ENCODE peak calls at places on chromosomes 4 and X, in six cellular contexts. One of them, this sample, is unnamed.

GRCh38 chr4:9762823-9763475 is 18.5 kb upstream of the DRD5 start:
- DNase-seq in AG04450: peak
- DNase-seq in lower lobe of right lung: no peak
- DNase-seq in heart right ventricle: peak
- DNase-seq in AG09309: peak
- DNase-seq in heart left ventricle: peak
- DNase-seq in this sample: peak

GRCh38 chr4:81606796-81607550 is 135.3 kb upstream of the RASGEF1B start:
- DNase-seq in AG09309: no peak
- DNase-seq in AG04450: no peak
- DNase-seq in lower lobe of right lung: peak
- DNase-seq in heart left ventricle: no peak
- DNase-seq in heart right ventricle: peak
- DNase-seq in this sample: peak

GRCh38 chr4:121096629-121097028 is 24.3 kb upstream of the NDNF start:
- DNase-seq in lower lobe of right lung: no peak
- DNase-seq in heart left ventricle: no peak
- DNase-seq in AG04450: peak
- DNase-seq in heart right ventricle: no peak
- DNase-seq in AG09309: peak
- DNase-seq in this sample: no peak

GRCh38 chr4:181566490-181566889 is 676.7 kb upstream of the TENM3 start:
- DNase-seq in heart right ventricle: peak
- DNase-seq in AG09309: peak
- DNase-seq in heart left ventricle: peak
- DNase-seq in lower lobe of right lung: no peak
- DNase-seq in AG04450: peak
- DNase-seq in this sample: no peak

GRCh38 chr4:123708902-123709301 is 312.3 kb downstream of the SPRY1 start:
- DNase-seq in AG04450: no peak
- DNase-seq in heart right ventricle: no peak
- DNase-seq in heart left ventricle: no peak
- DNase-seq in lower lobe of right lung: no peak
- DNase-seq in AG09309: no peak
- DNase-seq in this sample: no peak

GRCh38 chrX:104284407-104285000 is 29.8 kb upstream of the ESX1 start:
- DNase-seq in AG04450: no peak
- DNase-seq in heart right ventricle: no peak
- DNase-seq in heart left ventricle: no peak
- DNase-seq in lower lobe of right lung: no peak
- DNase-seq in AG09309: no peak
- DNase-seq in this sample: no peak

GRCh38 chrX:20066968-20067708 is 49.6 kb downstream of the MAP7D2 start:
- DNase-seq in AG09309: no peak
- DNase-seq in AG04450: peak
- DNase-seq in heart left ventricle: no peak
- DNase-seq in heart right ventricle: no peak
- DNase-seq in lower lobe of right lung: no peak
- DNase-seq in this sample: peak

GRCh38 chrX:24298191-24298590 is 15.7 kb downstream of the SUPT20HL2 start:
- DNase-seq in AG04450: no peak
- DNase-seq in heart left ventricle: no peak
- DNase-seq in lower lobe of right lung: no peak
- DNase-seq in heart right ventricle: no peak
- DNase-seq in AG09309: no peak
- DNase-seq in this sample: no peak

GRCh38 chr4:100555791-100556190 is 38.0 kb upstream of the EMCN start:
- DNase-seq in AG09309: no peak
- DNase-seq in heart right ventricle: no peak
- DNase-seq in heart left ventricle: no peak
- DNase-seq in AG04450: no peak
- DNase-seq in lower lobe of right lung: no peak
- DNase-seq in this sample: no peak

GRCh38 chr4:7414046-7414445 is 20.7 kb downstream of the PSAPL1 start:
- DNase-seq in lower lobe of right lung: no peak
- DNase-seq in heart left ventricle: no peak
- DNase-seq in AG04450: no peak
- DNase-seq in heart right ventricle: no peak
- DNase-seq in AG09309: no peak
- DNase-seq in this sample: no peak

GRCh38 chrX:82230013-82230412 is 1028.1 kb downstream of the SH3BGRL start:
- DNase-seq in lower lobe of right lung: no peak
- DNase-seq in heart right ventricle: no peak
- DNase-seq in AG04450: no peak
- DNase-seq in AG09309: no peak
- DNase-seq in heart left ventricle: no peak
- DNase-seq in this sample: no peak

GRCh38 chr4:151675366-151676060 is 85.3 kb downstream of the GATB start:
- DNase-seq in lower lobe of right lung: no peak
- DNase-seq in heart left ventricle: no peak
- DNase-seq in AG04450: no peak
- DNase-seq in AG09309: no peak
- DNase-seq in heart right ventricle: no peak
- DNase-seq in this sample: no peak

GRCh38 chr4:128725405-128725804 is 84.1 kb upstream of the JADE1 start:
- DNase-seq in heart right ventricle: no peak
- DNase-seq in AG04450: no peak
- DNase-seq in lower lobe of right lung: no peak
- DNase-seq in AG09309: no peak
- DNase-seq in heart left ventricle: no peak
- DNase-seq in this sample: no peak

GRCh38 chr4:100187781-100188180 is 2.5 kb downstream of the DDIT4L start:
- DNase-seq in AG04450: no peak
- DNase-seq in AG09309: no peak
- DNase-seq in heart right ventricle: no peak
- DNase-seq in heart left ventricle: no peak
- DNase-seq in lower lobe of right lung: no peak
- DNase-seq in this sample: no peak

GRCh38 chr4:136864580-136865185 is 667.6 kb downstream of the PCDH18 start:
- DNase-seq in heart left ventricle: peak
- DNase-seq in heart right ventricle: peak
- DNase-seq in AG09309: peak
- DNase-seq in lower lobe of right lung: no peak
- DNase-seq in AG04450: peak
- DNase-seq in this sample: peak

GRCh38 chr4:74092957-74093356 is 6.0 kb downstream of the CXCL2 start:
- DNase-seq in AG09309: no peak
- DNase-seq in lower lobe of right lung: no peak
- DNase-seq in heart left ventricle: no peak
- DNase-seq in AG04450: no peak
- DNase-seq in heart right ventricle: no peak
- DNase-seq in this sample: no peak

GRCh38 chr4:5622596-5622995 is 85.8 kb downstream of the EVC2 start:
- DNase-seq in heart right ventricle: no peak
- DNase-seq in AG04450: no peak
- DNase-seq in AG09309: no peak
- DNase-seq in heart left ventricle: no peak
- DNase-seq in lower lobe of right lung: no peak
- DNase-seq in this sample: no peak

GRCh38 chr4:39255266-39255665 is 72.9 kb downstream of the WDR19 start:
- DNase-seq in lower lobe of right lung: no peak
- DNase-seq in heart left ventricle: no peak
- DNase-seq in AG04450: no peak
- DNase-seq in AG09309: peak
- DNase-seq in heart right ventricle: no peak
- DNase-seq in this sample: no peak

GRCh38 chrX:23228950-23229448 is 105.7 kb upstream of the PTCHD1 start:
- DNase-seq in lower lobe of right lung: no peak
- DNase-seq in AG09309: no peak
- DNase-seq in AG04450: no peak
- DNase-seq in heart left ventricle: peak
- DNase-seq in heart right ventricle: peak
- DNase-seq in this sample: no peak

GRCh38 chrX:44954562-44954961 is 81.6 kb downstream of the KDM6A start:
- DNase-seq in AG09309: no peak
- DNase-seq in heart right ventricle: no peak
- DNase-seq in heart left ventricle: no peak
- DNase-seq in AG04450: no peak
- DNase-seq in lower lobe of right lung: no peak
- DNase-seq in this sample: no peak

GRCh38 chr4:35934370-35934981 is 309.8 kb downstream of the ARAP2 start:
- DNase-seq in lower lobe of right lung: no peak
- DNase-seq in AG04450: no peak
- DNase-seq in AG09309: no peak
- DNase-seq in heart right ventricle: no peak
- DNase-seq in heart left ventricle: no peak
- DNase-seq in this sample: no peak

GRCh38 chr4:7167706-7168105 is 24.6 kb upstream of the SORCS2 start:
- DNase-seq in heart left ventricle: no peak
- DNase-seq in AG04450: no peak
- DNase-seq in lower lobe of right lung: no peak
- DNase-seq in heart right ventricle: no peak
- DNase-seq in AG09309: no peak
- DNase-seq in this sample: no peak

GRCh38 chr4:107718351-107718965 is 1.6 kb downstream of the PAPSS1 start:
- DNase-seq in heart right ventricle: no peak
- DNase-seq in lower lobe of right lung: no peak
- DNase-seq in AG09309: peak
- DNase-seq in AG04450: no peak
- DNase-seq in heart left ventricle: no peak
- DNase-seq in this sample: peak

GRCh38 chr4:151797131-151797530 is 36.3 kb upstream of the GATB start:
- DNase-seq in AG09309: no peak
- DNase-seq in heart right ventricle: no peak
- DNase-seq in AG04450: no peak
- DNase-seq in lower lobe of right lung: no peak
- DNase-seq in heart left ventricle: no peak
- DNase-seq in this sample: no peak

GRCh38 chr4:140053185-140053584 is 100.8 kb downstream of the MAML3 start:
- DNase-seq in AG04450: no peak
- DNase-seq in lower lobe of right lung: no peak
- DNase-seq in heart left ventricle: no peak
- DNase-seq in AG09309: no peak
- DNase-seq in heart right ventricle: no peak
- DNase-seq in this sample: no peak

GRCh38 chr4:140049024-140049923 is 104.7 kb downstream of the MAML3 start:
- DNase-seq in heart right ventricle: peak
- DNase-seq in lower lobe of right lung: no peak
- DNase-seq in heart left ventricle: peak
- DNase-seq in AG09309: no peak
- DNase-seq in AG04450: no peak
- DNase-seq in this sample: peak

GRCh38 chr4:140054861-140055260 is 99.1 kb downstream of the MAML3 start:
- DNase-seq in AG09309: no peak
- DNase-seq in AG04450: no peak
- DNase-seq in heart right ventricle: no peak
- DNase-seq in lower lobe of right lung: no peak
- DNase-seq in heart left ventricle: no peak
- DNase-seq in this sample: no peak

GRCh38 chr4:140049924-140050681 is 103.9 kb downstream of the MAML3 start:
- DNase-seq in heart right ventricle: no peak
- DNase-seq in lower lobe of right lung: no peak
- DNase-seq in heart left ventricle: no peak
- DNase-seq in AG04450: no peak
- DNase-seq in AG09309: no peak
- DNase-seq in this sample: no peak

GRCh38 chr4:140052050-140052449 is 101.9 kb downstream of the MAML3 start:
- DNase-seq in heart right ventricle: peak
- DNase-seq in AG04450: no peak
- DNase-seq in heart left ventricle: peak
- DNase-seq in lower lobe of right lung: peak
- DNase-seq in AG09309: no peak
- DNase-seq in this sample: peak
- TF ChIP-seq CTCF in heart right ventricle: peak
- TF ChIP-seq CTCF in AG04450: peak
- TF ChIP-seq CTCF in heart left ventricle: peak
- TF ChIP-seq CTCF in lower lobe of right lung: peak
- TF ChIP-seq CTCF in AG09309: peak
- TF ChIP-seq CTCF in this sample: peak

DNA sequence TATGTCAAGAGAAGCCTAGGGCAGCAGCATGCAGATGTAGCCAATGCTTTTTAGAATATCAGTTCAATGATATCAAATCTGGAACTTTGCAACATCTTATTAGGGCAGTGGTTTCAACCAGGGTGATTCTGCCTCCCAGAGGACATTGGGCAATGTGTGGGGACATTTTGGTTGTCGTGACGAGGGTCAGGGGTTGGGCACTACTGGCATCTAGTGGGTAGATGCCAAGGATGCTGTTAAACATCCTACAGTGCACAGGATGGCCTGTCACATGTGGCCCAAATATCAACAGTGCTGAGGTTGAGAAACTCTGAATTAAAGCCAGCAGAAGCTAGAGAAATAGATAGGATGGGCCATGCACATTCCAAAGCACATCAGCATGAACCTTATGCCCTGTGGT is 152.3 kb downstream of the AMELX start:
- DNase-seq in heart right ventricle: no peak
- DNase-seq in heart left ventricle: no peak
- DNase-seq in AG09309: no peak
- DNase-seq in lower lobe of right lung: no peak
- DNase-seq in AG04450: no peak
- DNase-seq in this sample: peak
- TF ChIP-seq CTCF in heart right ventricle: no peak
- TF ChIP-seq CTCF in heart left ventricle: no peak
- TF ChIP-seq CTCF in AG09309: no peak
- TF ChIP-seq CTCF in lower lobe of right lung: peak
- TF ChIP-seq CTCF in AG04450: no peak
- TF ChIP-seq CTCF in this sample: no peak

DNA sequence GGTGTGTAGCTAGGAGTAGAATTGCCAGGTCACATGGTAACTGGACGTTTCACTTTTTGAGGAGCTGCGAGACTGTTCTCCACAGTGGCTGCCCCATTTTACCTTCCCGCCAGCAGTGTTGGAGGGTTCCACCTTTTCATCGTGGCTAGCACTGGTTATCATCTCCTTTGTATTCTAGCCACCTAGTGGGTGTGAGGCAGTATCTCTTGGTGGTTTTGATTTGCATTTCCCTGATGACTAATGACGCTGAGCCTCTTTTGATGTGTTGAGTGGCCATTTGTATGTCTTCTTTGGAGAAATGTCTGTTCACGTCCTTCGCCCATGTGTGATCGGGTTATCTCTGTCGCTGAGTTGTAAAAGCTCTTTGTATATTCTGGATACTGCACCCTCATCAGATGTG is 10.6 kb downstream of the ABCD1 start:
- DNase-seq in AG04450: no peak
- DNase-seq in AG09309: no peak
- DNase-seq in lower lobe of right lung: no peak
- DNase-seq in heart left ventricle: no peak
- DNase-seq in heart right ventricle: no peak
- DNase-seq in this sample: no peak
- TF ChIP-seq CTCF in AG04450: no peak
- TF ChIP-seq CTCF in AG09309: no peak
- TF ChIP-seq CTCF in lower lobe of right lung: no peak
- TF ChIP-seq CTCF in heart left ventricle: no peak
- TF ChIP-seq CTCF in heart right ventricle: no peak
- TF ChIP-seq CTCF in this sample: no peak

DNA sequence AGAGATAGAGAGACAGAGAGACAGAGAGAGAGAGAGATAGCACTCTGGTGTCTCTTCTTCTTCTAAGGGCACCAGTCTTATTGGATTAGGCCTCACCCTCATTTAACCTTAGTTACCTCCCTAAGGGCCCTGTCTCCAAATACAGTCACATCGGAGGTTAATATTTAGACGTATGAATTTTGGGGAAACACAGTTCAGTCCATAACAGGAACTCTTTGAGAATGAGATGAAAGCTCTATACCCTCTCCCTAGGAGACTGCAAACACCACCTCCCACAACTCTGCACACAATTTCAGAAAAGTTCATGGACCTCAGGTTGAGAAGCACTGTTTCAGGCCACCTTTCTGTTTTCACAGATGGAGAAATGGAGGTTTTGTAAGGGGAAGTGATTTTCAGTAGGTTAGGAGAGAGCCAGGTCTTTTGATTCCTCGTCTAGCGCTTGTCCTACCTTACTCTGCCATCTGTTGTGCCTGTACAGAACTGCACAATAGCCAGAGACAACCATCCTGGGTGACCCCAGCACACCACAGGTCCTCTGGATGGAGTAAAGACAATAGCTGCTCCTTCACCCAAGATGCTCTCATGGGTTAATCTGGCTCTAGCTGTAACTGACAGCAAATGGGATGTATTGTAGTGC is 16.9 kb upstream of the LOC101059915 start:
- DNase-seq in heart left ventricle: no peak
- DNase-seq in lower lobe of right lung: no peak
- DNase-seq in AG09309: no peak
- DNase-seq in AG04450: no peak
- DNase-seq in heart right ventricle: no peak
- DNase-seq in this sample: no peak
- TF ChIP-seq CTCF in heart left ventricle: peak
- TF ChIP-seq CTCF in lower lobe of right lung: peak
- TF ChIP-seq CTCF in AG09309: no peak
- TF ChIP-seq CTCF in AG04450: no peak
- TF ChIP-seq CTCF in heart right ventricle: no peak
- TF ChIP-seq CTCF in this sample: no peak